ENCODE peak calls at places on chromosome 12, in seven cellular contexts. H is tibial nerve, Y is mesothelial cell of epicardium, W is nephron progenitor cell, N is endothelial cell, P is body of pancreas, F is HFF-Myc. K is an unnamed sample.

GRCh38 chr12:89525002-89525823 is 617 bp upstream of the GALNT4 start:
- DNase-seq in Y (peak), H (no peak), W (peak), F (no peak), N (peak), P (peak), K (peak)

GRCh38 chr12:95548056-95548538 is 3.2 kb downstream of the USP44 start:
- DNase-seq in P (peak), W (no peak), H (peak), F (no peak), Y (no peak), N (peak), K (no peak)

GRCh38 chr12:2976581-2976996 is 17.4 kb downstream of the TEAD4 start:
- DNase-seq in N (no peak), W (no peak), P (no peak), Y (no peak), H (no peak), F (no peak), K (no peak)

GRCh38 chr12:54341343-54341742 is 16.4 kb downstream of the COPZ1 start:
- DNase-seq in Y (no peak), F (no peak), H (no peak), P (no peak), W (peak), N (no peak), K (no peak)

GRCh38 chr12:103303484-103303883 is 192.3 kb downstream of the C12orf42 start:
- DNase-seq in Y (no peak), F (no peak), P (no peak), H (no peak), W (no peak), N (no peak), K (no peak)

GRCh38 chr12:66014818-66015217 is 115.7 kb downstream of the LLPH start:
- DNase-seq in N (no peak), F (peak), P (no peak), Y (no peak), W (no peak), H (no peak), K (no peak)

GRCh38 chr12:442235-442884 is 17.4 kb upstream of the B4GALNT3 start:
- DNase-seq in N (peak), Y (no peak), F (peak), H (peak), W (peak), P (peak), K (peak)

GRCh38 chr12:122031342-122032216 is 9.9 kb downstream of the BCL7A start:
- DNase-seq in F (no peak), N (peak), W (peak), P (peak), H (peak), Y (no peak), K (no peak)

GRCh38 chr12:57005980-57006808 is at the start of gene ZBTB39:
- DNase-seq in Y (peak), N (peak), H (no peak), W (peak), F (no peak), P (peak), K (peak)

GRCh38 chr12:62912644-62913043 is 22.3 kb downstream of the PPM1H start:
- DNase-seq in H (no peak), F (no peak), W (no peak), P (no peak), N (no peak), Y (no peak), K (no peak)

GRCh38 chr12:11746024-11746771 is 96.7 kb downstream of the ETV6 start:
- DNase-seq in H (no peak), N (no peak), W (no peak), Y (no peak), P (no peak), F (no peak), K (no peak)

GRCh38 chr12:55797068-55797467 is 20.5 kb downstream of the SARNP start:
- DNase-seq in H (peak), W (peak), F (no peak), Y (no peak), P (no peak), N (peak), K (no peak)

GRCh38 chr12:89514751-89515150 is 9.8 kb downstream of the GALNT4 start:
- DNase-seq in P (no peak), W (no peak), H (no peak), N (no peak), F (no peak), Y (no peak), K (no peak)

GRCh38 chr12:47825239-47825639 is 5.5 kb upstream of the HDAC7 start:
- DNase-seq in Y (no peak), W (no peak), H (no peak), N (no peak), P (peak), F (no peak), K (no peak)

GRCh38 chr12:6563448-6564050 is 4.5 kb downstream of the NOP2 start:
- DNase-seq in W (peak), Y (no peak), F (no peak), H (peak), P (peak), N (peak), K (peak)

GRCh38 chr12:126139355-126139754 is 1074.1 kb downstream of the AACS start:
- DNase-seq in Y (no peak), F (no peak), P (no peak), W (no peak), N (no peak), H (no peak), K (no peak)
- TF ChIP-seq CTCF in Y (no peak), F (no peak), P (no peak), W (peak), N (no peak), H (no peak), K (no peak)

GRCh38 chr12:24270965-24271364 is 321.5 kb upstream of the SOX5 start:
- DNase-seq in F (no peak), Y (no peak), H (no peak), N (no peak), P (no peak), W (no peak), K (no peak)

GRCh38 chr12:24270464-24270863 is 321.0 kb upstream of the SOX5 start:
- DNase-seq in F (no peak), N (no peak), W (no peak), Y (no peak), P (no peak), H (no peak), K (no peak)

GRCh38 chr12:24266982-24267381 is 317.5 kb upstream of the SOX5 start:
- DNase-seq in N (no peak), H (no peak), P (no peak), W (no peak), Y (no peak), F (no peak), K (no peak)

DNA sequence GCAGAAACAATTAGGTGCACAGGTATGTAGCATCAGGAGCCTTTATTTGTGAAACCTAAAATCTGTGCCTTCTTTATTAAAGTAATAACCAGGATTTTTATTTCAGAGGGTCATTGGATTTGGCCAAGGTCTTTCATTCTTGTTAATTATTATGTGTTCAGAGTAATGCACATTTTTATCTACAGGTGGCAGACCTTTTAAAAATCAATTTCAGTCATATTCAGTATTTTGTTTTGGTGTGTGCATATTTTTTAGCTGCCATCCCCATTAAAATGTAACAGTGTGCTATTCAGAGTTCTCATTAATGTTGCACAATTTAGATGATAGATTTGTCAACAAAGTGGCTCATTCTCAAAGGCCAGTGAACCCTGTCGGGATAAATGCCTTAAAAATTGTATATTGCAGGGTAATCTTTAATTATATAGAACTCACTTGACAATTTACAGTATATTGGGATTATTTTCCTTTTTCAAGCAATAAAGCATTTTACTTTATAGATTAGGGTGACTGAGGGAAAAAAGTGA is 319.3 kb upstream of the SOX5 start:
- DNase-seq in Y (no peak), H (no peak), F (no peak), N (no peak), W (no peak), P (no peak), K (no peak)
- TF ChIP-seq CTCF in Y (peak), H (no peak), F (no peak), N (peak), W (no peak), P (peak), K (no peak)

GRCh38 chr12:115975411-115975810 is 302.1 kb downstream of the MED13L start:
- DNase-seq in P (no peak), N (no peak), F (no peak), W (no peak), Y (no peak), H (no peak), K (no peak)

GRCh38 chr12:115973066-115973465 is 304.4 kb downstream of the MED13L start:
- DNase-seq in F (no peak), N (no peak), P (no peak), W (no peak), Y (no peak), H (no peak), K (no peak)

GRCh38 chr12:115972241-115972640 is 305.3 kb downstream of the MED13L start:
- DNase-seq in N (no peak), H (no peak), Y (no peak), W (no peak), F (no peak), P (no peak), K (no peak)

GRCh38 chr12:115979351-115979750 is 298.1 kb downstream of the MED13L start:
- DNase-seq in W (no peak), H (no peak), F (no peak), N (no peak), P (no peak), Y (no peak), K (no peak)

DNA sequence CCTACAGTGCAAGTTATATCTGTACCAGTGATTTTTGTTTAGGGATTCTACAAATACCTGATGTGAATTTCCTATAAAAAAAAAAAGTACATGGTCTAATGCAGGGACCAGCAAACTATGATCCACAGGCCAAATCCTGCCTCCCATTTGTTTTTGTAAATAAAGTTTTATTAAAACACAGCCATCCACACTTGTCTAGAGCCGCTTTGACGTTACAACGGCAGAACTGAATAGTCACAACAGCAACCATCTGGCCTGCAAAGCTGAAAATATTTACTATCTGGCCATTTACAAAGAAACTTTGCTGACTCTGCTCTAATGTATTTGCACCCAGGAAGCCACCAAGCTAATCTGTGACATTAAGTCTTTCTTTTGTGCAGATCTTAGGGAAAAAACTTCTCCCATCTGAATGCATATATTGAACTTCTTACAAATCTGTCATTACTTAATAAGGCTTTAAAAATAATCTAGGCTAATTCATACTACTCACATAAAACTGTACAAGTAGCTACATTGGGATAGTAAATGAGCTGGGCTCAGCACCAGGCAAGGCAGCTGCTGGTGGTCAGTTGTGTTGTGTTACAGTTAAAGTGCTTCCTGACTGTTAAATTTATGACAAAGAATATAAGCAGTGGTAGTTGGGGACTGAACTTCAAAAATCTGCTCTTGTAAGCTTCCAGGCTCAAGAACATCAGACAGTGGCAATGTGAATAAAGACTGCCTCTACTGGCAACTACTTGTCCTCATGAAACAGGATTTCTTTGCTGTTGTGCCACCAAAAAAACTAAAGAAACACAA is 303.3 kb downstream of the MED13L start:
- DNase-seq in Y (no peak), H (no peak), N (no peak), W (no peak), F (no peak), P (no peak), K (no peak)
- TF ChIP-seq CTCF in Y (no peak), H (no peak), N (no peak), W (no peak), F (no peak), P (no peak), K (no peak)

DNA sequence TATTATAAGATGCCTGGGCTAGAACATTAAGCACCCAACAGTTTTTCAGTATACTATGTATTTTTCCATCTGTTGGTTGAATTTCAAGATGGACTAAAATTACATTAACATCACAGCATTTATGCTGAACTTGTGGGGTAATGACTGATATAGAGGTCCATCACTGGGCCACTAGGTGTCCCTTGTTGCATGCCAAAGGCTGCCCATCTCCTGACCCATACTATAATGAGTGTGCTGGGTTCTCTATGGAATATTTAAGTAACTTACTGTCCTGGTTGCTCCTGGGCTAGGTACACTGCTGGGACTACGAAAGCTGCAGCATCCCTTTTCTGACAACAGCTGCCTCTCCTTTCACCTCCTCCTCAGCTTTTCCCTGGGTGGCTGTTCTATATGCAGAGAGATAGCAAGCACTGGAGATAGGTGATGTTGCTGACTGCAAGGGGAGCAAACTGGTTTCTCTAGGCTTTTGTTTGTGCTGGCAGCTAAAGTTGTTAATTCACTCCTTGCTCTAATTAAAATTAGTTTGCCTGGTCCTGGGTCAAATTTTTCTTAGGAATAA is 138.6 kb upstream of the TRHDE start:
- DNase-seq in W (no peak), Y (no peak), H (no peak), P (no peak), N (no peak), F (peak), K (no peak)
- TF ChIP-seq CTCF in W (no peak), Y (no peak), H (no peak), P (no peak), N (no peak), F (no peak), K (no peak)

DNA sequence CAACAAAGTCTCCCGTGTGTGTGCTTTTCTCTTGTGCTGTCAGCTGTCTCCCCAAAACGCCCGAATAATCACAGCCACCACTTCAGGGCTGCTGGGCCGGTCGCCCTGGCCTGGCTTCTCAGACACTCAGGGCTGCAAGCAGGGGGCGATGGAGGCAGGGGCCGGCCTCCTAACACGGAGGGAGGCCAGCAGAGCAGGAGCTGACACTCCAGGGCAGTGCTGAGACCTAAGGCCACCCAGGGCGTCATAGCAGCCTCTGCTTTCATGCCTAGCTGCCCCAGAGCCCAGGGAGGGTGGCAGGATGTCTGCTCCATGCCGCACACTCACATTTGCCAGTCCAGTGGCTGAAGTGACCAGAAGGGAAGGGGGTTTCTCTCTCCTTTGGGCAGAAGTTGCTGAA is 25.6 kb downstream of the STX2 start:
- DNase-seq in N (peak), P (no peak), H (no peak), W (no peak), F (no peak), Y (no peak), K (no peak)
- TF ChIP-seq CTCF in N (no peak), P (no peak), H (no peak), W (no peak), F (no peak), Y (no peak), K (no peak)

GRCh38 chr12:114480309-114481199 is 74.6 kb upstream of the TBX5 start:
- DNase-seq in N (no peak), P (no peak), F (no peak), H (no peak), Y (no peak), W (peak), K (no peak)

GRCh38 chr12:114473717-114474116 is 67.8 kb upstream of the TBX5 start:
- DNase-seq in W (no peak), H (no peak), N (no peak), Y (no peak), F (no peak), P (no peak), K (no peak)

GRCh38 chr12:114479831-114480230 is 73.9 kb upstream of the TBX5 start:
- DNase-seq in N (no peak), Y (no peak), W (peak), P (no peak), F (no peak), H (no peak), K (no peak)

GRCh38 chr12:114478891-114479290 is 72.9 kb upstream of the TBX5 start:
- DNase-seq in F (no peak), H (no peak), N (no peak), Y (no peak), P (no peak), W (no peak), K (no peak)

GRCh38 chr12:114476159-114476558 is 70.2 kb upstream of the TBX5 start:
- DNase-seq in F (peak), W (no peak), P (no peak), N (no peak), Y (no peak), H (no peak), K (no peak)
- TF ChIP-seq CTCF in F (peak), W (no peak), P (peak), N (peak), Y (no peak), H (no peak), K (no peak)

DNA sequence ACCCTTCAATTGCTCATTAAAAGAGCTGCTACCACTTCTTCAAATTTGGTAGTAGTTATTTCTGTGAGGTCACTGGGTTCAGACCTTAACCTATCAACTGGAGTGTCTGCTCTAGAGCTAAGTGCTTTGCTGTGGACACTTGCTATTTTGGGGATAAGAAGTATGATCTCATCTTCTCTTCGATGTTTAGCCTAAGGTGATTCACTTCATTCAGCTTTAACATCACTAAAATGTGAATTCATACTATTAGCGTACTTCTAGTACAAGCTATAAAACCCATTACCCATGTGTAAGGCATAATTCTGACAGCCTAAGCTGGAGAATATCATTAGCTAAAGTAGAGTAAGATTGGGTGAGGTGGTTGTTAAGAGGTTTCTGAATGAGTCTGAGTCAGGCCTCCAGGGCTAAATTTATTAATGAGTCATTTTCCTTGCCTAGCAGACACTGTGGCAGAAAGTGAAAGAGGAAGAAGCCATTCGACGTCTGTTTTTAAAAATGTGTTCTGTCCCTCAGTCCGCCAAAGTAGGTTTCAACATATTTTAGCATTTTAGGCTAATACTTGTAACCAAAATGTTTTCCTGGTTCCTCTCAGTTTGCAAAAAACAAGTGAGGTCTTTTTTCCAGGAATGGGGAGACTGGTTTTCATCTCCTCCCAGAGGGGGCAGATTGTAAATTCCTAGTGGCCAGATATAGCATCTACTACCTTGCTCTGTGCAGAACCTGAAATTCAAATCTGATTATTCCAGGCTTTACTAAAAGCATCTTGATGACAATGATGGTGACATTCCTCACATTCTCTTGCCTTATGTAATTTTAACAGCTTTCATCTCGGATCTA is 103.6 kb downstream of the SSPN start:
- DNase-seq in F (no peak), P (no peak), N (no peak), Y (no peak), H (no peak), W (no peak), K (no peak)
- TF ChIP-seq CTCF in F (no peak), P (peak), N (no peak), Y (no peak), H (no peak), W (no peak), K (no peak)

K was measured in natural killer cell.